ENCODE peak calls at places on chromosomes 6 and 20, in eight cellular contexts. One of them, this sample, is unnamed.

GRCh38 chr20:38853759-38854158 is 48.3 kb downstream of the PPP1R16B start:
- DNase-seq in right lobe of liver: no peak
- DNase-seq in adrenal gland: no peak
- DNase-seq in hepatocyte: no peak
- DNase-seq in SJSA1: no peak
- DNase-seq in right cardiac atrium: no peak
- DNase-seq in GM23248: no peak
- DNase-seq in mammary epithelial cell: no peak
- DNase-seq in this sample: no peak

GRCh38 chr20:61966492-61967244 is 99.0 kb downstream of the TAF4 start:
- DNase-seq in right lobe of liver: no peak
- DNase-seq in adrenal gland: peak; percentile 79
- DNase-seq in mammary epithelial cell: no peak
- DNase-seq in GM23248: no peak
- DNase-seq in SJSA1: no peak
- DNase-seq in hepatocyte: no peak
- DNase-seq in right cardiac atrium: no peak
- DNase-seq in this sample: no peak

GRCh38 chr20:6038256-6038655 is 15.6 kb downstream of the LRRN4 start:
- DNase-seq in hepatocyte: no peak
- DNase-seq in mammary epithelial cell: no peak
- DNase-seq in GM23248: no peak
- DNase-seq in adrenal gland: no peak
- DNase-seq in right cardiac atrium: no peak
- DNase-seq in SJSA1: no peak
- DNase-seq in right lobe of liver: no peak
- DNase-seq in this sample: no peak

GRCh38 chr20:8722277-8722928 is 346.5 kb upstream of the PLCB4 start:
- DNase-seq in mammary epithelial cell: peak; percentile 42
- DNase-seq in right lobe of liver: no peak
- DNase-seq in right cardiac atrium: no peak
- DNase-seq in hepatocyte: peak; percentile 71
- DNase-seq in SJSA1: peak; percentile 47
- DNase-seq in GM23248: peak; percentile 76
- DNase-seq in adrenal gland: peak; percentile 29
- DNase-seq in this sample: no peak

GRCh38 chr6:160067564-160067963 is 54.1 kb upstream of the SLC22A1 start:
- DNase-seq in right lobe of liver: peak; percentile 48
- DNase-seq in GM23248: no peak
- DNase-seq in hepatocyte: no peak
- DNase-seq in SJSA1: no peak
- DNase-seq in mammary epithelial cell: no peak
- DNase-seq in adrenal gland: no peak
- DNase-seq in right cardiac atrium: no peak
- DNase-seq in this sample: no peak

GRCh38 chr6:108359901-108360882 is 65.3 kb downstream of the AFG1L start:
- DNase-seq in hepatocyte: no peak
- DNase-seq in SJSA1: no peak
- DNase-seq in adrenal gland: no peak
- DNase-seq in GM23248: no peak
- DNase-seq in right lobe of liver: no peak
- DNase-seq in mammary epithelial cell: peak; percentile 4
- DNase-seq in right cardiac atrium: no peak
- DNase-seq in this sample: no peak

GRCh38 chr6:152948150-152948768 is 34.6 kb downstream of the FBXO5 start:
- DNase-seq in right lobe of liver: no peak
- DNase-seq in GM23248: peak; percentile 68
- DNase-seq in right cardiac atrium: no peak
- DNase-seq in mammary epithelial cell: peak; percentile 26
- DNase-seq in adrenal gland: no peak
- DNase-seq in hepatocyte: peak; percentile 55
- DNase-seq in SJSA1: no peak
- DNase-seq in this sample: no peak

GRCh38 chr6:84278311-84278710 is 50.9 kb upstream of the CEP162 start:
- DNase-seq in GM23248: peak; percentile 45
- DNase-seq in SJSA1: no peak
- DNase-seq in mammary epithelial cell: no peak
- DNase-seq in right lobe of liver: no peak
- DNase-seq in right cardiac atrium: no peak
- DNase-seq in adrenal gland: no peak
- DNase-seq in hepatocyte: no peak
- DNase-seq in this sample: no peak

GRCh38 chr6:47165918-47166317 is 123.8 kb upstream of the ADGRF1 start:
- DNase-seq in hepatocyte: no peak
- DNase-seq in mammary epithelial cell: no peak
- DNase-seq in SJSA1: no peak
- DNase-seq in adrenal gland: no peak
- DNase-seq in right lobe of liver: no peak
- DNase-seq in GM23248: no peak
- DNase-seq in right cardiac atrium: no peak
- DNase-seq in this sample: no peak

GRCh38 chr20:44187054-44187762 is at the start of gene JPH2:
- DNase-seq in adrenal gland: peak; percentile 71
- DNase-seq in hepatocyte: peak; percentile 70
- DNase-seq in right lobe of liver: no peak
- DNase-seq in right cardiac atrium: peak; percentile 58
- DNase-seq in SJSA1: peak; percentile 90
- DNase-seq in GM23248: peak; percentile 89
- DNase-seq in mammary epithelial cell: peak; percentile 83
- DNase-seq in this sample: no peak

GRCh38 chr6:15264902-15265761 is 19.3 kb downstream of the JARID2 start:
- DNase-seq in hepatocyte: no peak
- DNase-seq in adrenal gland: peak; percentile 61
- DNase-seq in GM23248: peak; percentile 74
- DNase-seq in mammary epithelial cell: no peak
- DNase-seq in right lobe of liver: no peak
- DNase-seq in right cardiac atrium: no peak
- DNase-seq in SJSA1: peak; percentile 54
- DNase-seq in this sample: no peak

GRCh38 chr20:2740702-2741101 is 48.1 kb downstream of the EBF4 start:
- DNase-seq in adrenal gland: no peak
- DNase-seq in mammary epithelial cell: no peak
- DNase-seq in right lobe of liver: no peak
- DNase-seq in right cardiac atrium: no peak
- DNase-seq in GM23248: no peak
- DNase-seq in hepatocyte: no peak
- DNase-seq in SJSA1: no peak
- DNase-seq in this sample: no peak

GRCh38 chr20:2742934-2743559 is 50.5 kb downstream of the EBF4 start:
- DNase-seq in SJSA1: peak; percentile 67
- DNase-seq in right cardiac atrium: peak; percentile 44
- DNase-seq in mammary epithelial cell: peak; percentile 54
- DNase-seq in hepatocyte: peak; percentile 83
- DNase-seq in adrenal gland: peak; percentile 50
- DNase-seq in GM23248: peak; percentile 80
- DNase-seq in right lobe of liver: peak; percentile 64
- DNase-seq in this sample: peak; percentile 59

GRCh38 chr20:2741463-2741862 is 48.9 kb downstream of the EBF4 start:
- DNase-seq in right lobe of liver: no peak
- DNase-seq in SJSA1: no peak
- DNase-seq in GM23248: no peak
- DNase-seq in adrenal gland: no peak
- DNase-seq in mammary epithelial cell: no peak
- DNase-seq in hepatocyte: no peak
- DNase-seq in right cardiac atrium: no peak
- DNase-seq in this sample: no peak

GRCh38 chr20:2742431-2742830 is 49.9 kb downstream of the EBF4 start:
- DNase-seq in hepatocyte: no peak
- DNase-seq in right cardiac atrium: no peak
- DNase-seq in right lobe of liver: no peak
- DNase-seq in adrenal gland: no peak
- DNase-seq in GM23248: no peak
- DNase-seq in SJSA1: peak; percentile 28
- DNase-seq in mammary epithelial cell: no peak
- DNase-seq in this sample: peak; percentile 7

GRCh38 chr20:2741881-2742280 is 49.3 kb downstream of the EBF4 start:
- DNase-seq in SJSA1: peak; percentile 32
- DNase-seq in right cardiac atrium: no peak
- DNase-seq in adrenal gland: no peak
- DNase-seq in GM23248: no peak
- DNase-seq in mammary epithelial cell: no peak
- DNase-seq in hepatocyte: no peak
- DNase-seq in right lobe of liver: no peak
- DNase-seq in this sample: peak; percentile 11
- H3K27me3 ChIP-seq in SJSA1: no peaks in the 10 kb centered on the region
- H3K27me3 ChIP-seq in right cardiac atrium: no peaks in the 10 kb centered on the region
- H3K27me3 ChIP-seq in adrenal gland: no peaks in the 10 kb centered on the region
- H3K27me3 ChIP-seq in GM23248: peaks cover 21% of the 10 kb centered on the region
- H3K27me3 ChIP-seq in mammary epithelial cell: peaks cover 2% of the 10 kb centered on the region
- H3K27me3 ChIP-seq in hepatocyte: no peaks in the 10 kb centered on the region
- H3K27me3 ChIP-seq in right lobe of liver: no peaks in the 10 kb centered on the region
- H3K27me3 ChIP-seq in this sample: no peaks in the 10 kb centered on the region

GRCh38 chr20:32329817-32330554 is 28.1 kb upstream of the ASXL1 start:
- DNase-seq in hepatocyte: no peak
- DNase-seq in right cardiac atrium: no peak
- DNase-seq in SJSA1: no peak
- DNase-seq in adrenal gland: no peak
- DNase-seq in right lobe of liver: no peak
- DNase-seq in mammary epithelial cell: no peak
- DNase-seq in GM23248: no peak
- DNase-seq in this sample: no peak

GRCh38 chr20:32332614-32333013 is 25.5 kb upstream of the ASXL1 start:
- DNase-seq in right lobe of liver: peak; percentile 62
- DNase-seq in hepatocyte: no peak
- DNase-seq in SJSA1: peak; percentile 48
- DNase-seq in GM23248: peak; percentile 82
- DNase-seq in right cardiac atrium: no peak
- DNase-seq in adrenal gland: peak; percentile 46
- DNase-seq in mammary epithelial cell: peak; percentile 82
- DNase-seq in this sample: no peak

GRCh38 chr20:32333988-32334885 is 23.9 kb upstream of the ASXL1 start:
- DNase-seq in right cardiac atrium: peak; percentile 82
- DNase-seq in hepatocyte: no peak
- DNase-seq in mammary epithelial cell: no peak
- DNase-seq in SJSA1: no peak
- DNase-seq in GM23248: no peak
- DNase-seq in right lobe of liver: peak; percentile 42
- DNase-seq in adrenal gland: peak; percentile 22
- DNase-seq in this sample: peak; percentile 82

GRCh38 chr20:32330555-32330897 is 27.6 kb upstream of the ASXL1 start:
- DNase-seq in adrenal gland: no peak
- DNase-seq in right lobe of liver: no peak
- DNase-seq in hepatocyte: no peak
- DNase-seq in GM23248: no peak
- DNase-seq in mammary epithelial cell: no peak
- DNase-seq in SJSA1: no peak
- DNase-seq in right cardiac atrium: no peak
- DNase-seq in this sample: no peak

DNA sequence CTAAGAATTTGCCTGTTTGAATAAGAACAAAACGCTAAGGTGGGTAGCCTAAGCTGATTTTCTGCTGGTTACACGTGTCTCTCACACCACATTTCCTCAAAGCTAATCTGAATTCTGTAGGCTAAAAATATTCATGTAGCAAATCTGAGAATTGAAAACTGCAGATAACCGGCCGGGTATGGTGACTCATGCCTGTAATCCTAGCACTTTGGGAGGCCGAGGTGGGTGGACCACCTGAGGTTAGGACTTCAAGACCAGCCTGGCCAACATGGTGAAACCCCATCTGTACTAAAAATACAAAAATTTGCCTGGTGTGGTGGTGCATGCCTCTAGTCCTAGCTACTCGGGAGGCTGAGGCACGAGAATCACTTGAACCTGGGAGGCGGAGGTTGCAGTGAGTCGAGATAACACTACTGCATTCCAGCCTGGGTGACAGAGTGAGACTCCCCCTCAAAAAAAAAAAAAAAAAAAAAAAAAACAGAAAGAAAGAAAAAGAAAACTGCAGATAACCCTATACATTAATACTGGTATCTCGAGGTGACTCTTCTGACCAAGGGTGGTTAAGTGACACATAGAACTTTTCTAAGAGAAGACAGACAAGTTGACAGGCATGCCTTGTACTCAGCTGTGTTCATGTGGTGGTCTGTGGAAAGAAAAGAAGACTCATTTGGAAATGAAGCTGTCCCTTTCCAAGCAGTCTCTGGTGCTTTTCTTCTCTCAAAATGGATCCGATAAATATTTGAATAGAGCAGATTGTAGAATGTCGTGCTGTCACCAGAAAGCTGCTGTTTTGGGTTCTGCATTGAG is 24.7 kb upstream of the ASXL1 start:
- DNase-seq in hepatocyte: no peak
- DNase-seq in adrenal gland: no peak
- DNase-seq in SJSA1: no peak
- DNase-seq in GM23248: no peak
- DNase-seq in mammary epithelial cell: no peak
- DNase-seq in right cardiac atrium: no peak
- DNase-seq in right lobe of liver: no peak
- DNase-seq in this sample: no peak
- H3K27ac ChIP-seq in hepatocyte: peak overlapping the region; percentile 32
- H3K27ac ChIP-seq in adrenal gland: no peak overlapping the region
- H3K27ac ChIP-seq in SJSA1: peak overlapping the region; percentile 13
- H3K27ac ChIP-seq in GM23248: no peak overlapping the region
- H3K27ac ChIP-seq in mammary epithelial cell: no peak overlapping the region
- H3K27ac ChIP-seq in right cardiac atrium: peak overlapping the region; percentile 95
- H3K27ac ChIP-seq in right lobe of liver: no peak overlapping the region
- H3K27ac ChIP-seq in this sample: peak overlapping the region; percentile 66

GRCh38 chr6:5892669-5893068 is 114.1 kb downstream of the NRN1 start:
- DNase-seq in right cardiac atrium: no peak
- DNase-seq in right lobe of liver: no peak
- DNase-seq in mammary epithelial cell: no peak
- DNase-seq in GM23248: no peak
- DNase-seq in SJSA1: no peak
- DNase-seq in hepatocyte: no peak
- DNase-seq in adrenal gland: no peak
- DNase-seq in this sample: no peak
- H3K4me3 ChIP-seq in right cardiac atrium: no peak overlapping the region
- H3K4me3 ChIP-seq in right lobe of liver: no peak overlapping the region
- H3K4me3 ChIP-seq in mammary epithelial cell: no peak overlapping the region
- H3K4me3 ChIP-seq in GM23248: peak overlapping the region; percentile 53
- H3K4me3 ChIP-seq in SJSA1: no peak overlapping the region
- H3K4me3 ChIP-seq in hepatocyte: no peak overlapping the region
- H3K4me3 ChIP-seq in adrenal gland: peak overlapping the region; percentile 29
- H3K4me3 ChIP-seq in this sample: no peak overlapping the region

DNA sequence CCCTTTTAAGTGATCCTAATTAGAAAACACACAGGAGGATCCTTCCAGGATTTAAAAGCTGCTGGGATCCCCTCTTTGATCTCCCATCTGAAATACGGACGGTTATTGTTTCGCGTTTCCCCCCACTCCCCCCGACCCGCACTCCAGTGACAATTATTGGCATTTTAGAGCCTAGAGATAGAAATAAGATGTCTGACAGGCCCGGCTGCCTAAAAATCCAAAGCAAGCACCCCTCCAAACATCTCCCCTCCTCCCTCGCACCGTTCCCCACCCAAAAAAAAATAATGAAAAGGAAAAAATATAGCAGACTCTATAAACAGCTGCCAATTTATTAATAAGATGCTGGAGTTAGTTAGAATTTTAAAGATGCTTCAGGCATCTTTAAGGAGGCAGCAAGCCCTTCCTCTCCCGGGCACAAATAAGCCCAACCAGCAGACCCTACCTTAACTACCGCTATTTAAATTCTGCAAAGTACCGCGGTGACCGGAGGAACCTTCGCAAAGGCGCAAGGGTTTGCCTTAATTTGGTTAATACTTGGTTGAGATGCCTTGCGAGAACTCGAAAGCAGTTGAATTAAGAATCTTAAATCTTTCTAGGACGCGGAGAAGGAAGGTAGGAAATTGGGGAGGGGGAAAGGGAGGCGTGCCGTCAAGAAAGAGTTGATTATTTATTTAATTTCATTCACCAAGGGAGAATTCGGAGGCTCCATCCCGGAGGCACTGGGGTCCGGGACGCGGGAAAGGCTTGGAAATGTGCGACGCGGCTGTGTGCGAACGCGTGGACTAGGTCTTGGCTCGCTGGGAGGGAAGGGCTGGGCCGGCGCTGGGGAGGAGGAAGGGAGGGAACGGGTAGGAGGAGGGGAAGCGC is 1.5 kb upstream of the ISM1 start:
- DNase-seq in GM23248: no peak
- DNase-seq in right lobe of liver: no peak
- DNase-seq in adrenal gland: no peak
- DNase-seq in SJSA1: no peak
- DNase-seq in right cardiac atrium: no peak
- DNase-seq in mammary epithelial cell: no peak
- DNase-seq in hepatocyte: no peak
- DNase-seq in this sample: no peak
- H3K27me3 ChIP-seq in GM23248: peaks cover 70% of the 10 kb centered on the region
- H3K27me3 ChIP-seq in right lobe of liver: no peaks in the 10 kb centered on the region
- H3K27me3 ChIP-seq in adrenal gland: peaks cover 29% of the 10 kb centered on the region
- H3K27me3 ChIP-seq in SJSA1: peaks cover 64% of the 10 kb centered on the region
- H3K27me3 ChIP-seq in right cardiac atrium: no peaks in the 10 kb centered on the region
- H3K27me3 ChIP-seq in mammary epithelial cell: no peaks in the 10 kb centered on the region
- H3K27me3 ChIP-seq in hepatocyte: peaks cover 79% of the 10 kb centered on the region
- H3K27me3 ChIP-seq in this sample: no peaks in the 10 kb centered on the region

This sample was measured in lung.